ENCODE peak calls at places on chromosomes 5 and 9, in four cellular contexts. W is LHCN-M2, Y is HEK293T, C is mesenchymal stem cell. H is an unnamed sample.

GRCh38 chr5:16736158-16736994 is 119.6 kb upstream of the RETREG1 start:
- DNase-seq in W (no peak), Y (no peak), C (peak), H (peak)

GRCh38 chr5:82221020-82221419 is 57.1 kb downstream of the RPS23 start:
- DNase-seq in W (no peak), Y (no peak), C (no peak), H (no peak)

GRCh38 chr9:137837345-137838278 is 40.0 kb upstream of the CACNA1B start:
- DNase-seq in W (no peak), Y (no peak), C (no peak), H (no peak)

GRCh38 chr9:32399110-32399815 is 14.8 kb downstream of the ACO1 start:
- DNase-seq in W (peak), Y (no peak), C (no peak), H (no peak)

GRCh38 chr5:78804995-78805394 is 156.4 kb upstream of the LHFPL2 start:
- DNase-seq in W (no peak), Y (no peak), C (no peak), H (no peak)

GRCh38 chr9:32430720-32431119 is 46.3 kb downstream of the ACO1 start:
- DNase-seq in W (peak), Y (no peak), C (peak), H (no peak)

GRCh38 chr9:114694719-114695269 is 12.8 kb upstream of the TEX48 start:
- DNase-seq in W (peak), Y (no peak), C (no peak), H (no peak)

GRCh38 chr9:121055642-121056143 is 5.6 kb upstream of the C5 start:
- DNase-seq in W (no peak), Y (peak), C (peak), H (no peak)

GRCh38 chr9:80649001-80649420 is 1040.3 kb downstream of the TLE1 start:
- DNase-seq in W (peak), Y (no peak), C (peak), H (peak)

GRCh38 chr9:127942152-127943010 is 4.7 kb upstream of the DPM2 start:
- DNase-seq in W (peak), Y (peak), C (peak), H (peak)

GRCh38 chr5:138449501-138450239 is 10.8 kb downstream of the REEP2 start:
- DNase-seq in W (peak), Y (peak), C (peak), H (peak)

GRCh38 chr5:135444881-135445280 is 2.3 kb downstream of the DCANP1 start:
- DNase-seq in W (no peak), Y (no peak), C (no peak), H (no peak)

H was measured in trophoblast cell.